ENCODE peak calls at places on chromosome 22, in eight cellular contexts. S is body of pancreas; M is esophagus squamous epithelium; C is sigmoid colon; P is colonic mucosa; W is psoas muscle; U is CD8-positive, alpha-beta memory T cell; X is fibroblast of lung. J is an unnamed sample.
A peak's percentile ranks its signal among the peaks of the same experiment; 100 is the strongest.

GRCh38 chr22:25760294-25760693 is 18.3 kb downstream of the MYO18B start:
- DNase-seq in S (no peak), M (no peak), C (no peak), P (no peak), W (no peak), U (no peak), X (peak; percentile 59), J (no peak)

GRCh38 chr22:50138988-50139387 is 31.5 kb upstream of the PANX2 start:
- DNase-seq in S (no peak), M (no peak), C (no peak), P (no peak), W (no peak), U (no peak), X (no peak), J (no peak)

GRCh38 chr22:26172389-26172990 is 3.2 kb downstream of the SEZ6L start:
- DNase-seq in S (peak; percentile 60), M (no peak), C (no peak), P (peak; percentile 36), W (peak; percentile 17), U (no peak), X (peak; percentile 9), J (no peak)

GRCh38 chr22:44545773-44546172 is 47.7 kb upstream of the RTL6 start:
- DNase-seq in S (no peak), M (no peak), C (no peak), P (no peak), W (no peak), U (no peak), X (no peak), J (peak; percentile 34)

GRCh38 chr22:19522881-19523239 is 1.4 kb downstream of the CLDN5 start:
- DNase-seq in S (no peak), M (no peak), C (no peak), P (no peak), W (no peak), U (no peak), X (no peak), J (no peak)

GRCh38 chr22:47605886-47606285 is 843.4 kb downstream of the TBC1D22A start:
- DNase-seq in S (no peak), M (no peak), C (peak; percentile 37), P (no peak), W (no peak), U (no peak), X (no peak), J (peak; percentile 23)

GRCh38 chr22:19325296-19325950 is 33.9 kb upstream of the CLTCL1 start:
- DNase-seq in S (no peak), M (no peak), C (no peak), P (no peak), W (no peak), U (no peak), X (peak; percentile 8), J (no peak)

GRCh38 chr22:44838316-44839016 is 86.1 kb downstream of the ARHGAP8 start:
- DNase-seq in S (no peak), M (no peak), C (no peak), P (no peak), W (no peak), U (no peak), X (no peak), J (no peak)

GRCh38 chr22:18070556-18071306 is 7.1 kb upstream of the PEX26 start:
- DNase-seq in S (no peak), M (no peak), C (no peak), P (no peak), W (no peak), U (no peak), X (no peak), J (peak; percentile 25)

GRCh38 chr22:43412808-43413785 is 1.3 kb downstream of the MPPED1 start:
- DNase-seq in S (no peak), M (no peak), C (no peak), P (no peak), W (no peak), U (no peak), X (no peak), J (no peak)
- H3K4me3 ChIP-seq in S (no peak overlapping the region), M (no peak overlapping the region), C (no peak overlapping the region), P (no peak overlapping the region), W (no peak overlapping the region), U (no peak overlapping the region), X (no peak overlapping the region), J (no peak overlapping the region)

GRCh38 chr22:30201970-30202369 is 44.6 kb downstream of the LIF start:
- DNase-seq in S (no peak), M (no peak), C (no peak), P (no peak), W (no peak), U (no peak), X (peak; percentile 87), J (no peak)

GRCh38 chr22:30205281-30206115 is 41.1 kb downstream of the LIF start:
- DNase-seq in S (peak; percentile 53), M (no peak), C (peak; percentile 87), P (no peak), W (peak; percentile 76), U (no peak), X (peak; percentile 95), J (no peak)

GRCh38 chr22:30204015-30204741 is 42.4 kb downstream of the LIF start:
- DNase-seq in S (no peak), M (no peak), C (no peak), P (no peak), W (no peak), U (no peak), X (no peak), J (no peak)

GRCh38 chr22:30204742-30205111 is 41.8 kb downstream of the LIF start:
- DNase-seq in S (no peak), M (no peak), C (no peak), P (no peak), W (peak; percentile 47), U (no peak), X (peak; percentile 62), J (no peak)

GRCh38 chr22:30202531-30203006 is 44.0 kb downstream of the LIF start:
- DNase-seq in S (peak; percentile 57), M (no peak), C (no peak), P (peak; percentile 75), W (no peak), U (no peak), X (peak; percentile 74), J (peak; percentile 64)
- H3K27ac ChIP-seq in S (peak overlapping the region; percentile 53), M (peak overlapping the region; percentile 86), C (peak overlapping the region; percentile 49), P (peak overlapping the region; percentile 71), W (no peak overlapping the region), U (no peak overlapping the region), X (peak overlapping the region; percentile 71), J (peak overlapping the region; percentile 73)

DNA sequence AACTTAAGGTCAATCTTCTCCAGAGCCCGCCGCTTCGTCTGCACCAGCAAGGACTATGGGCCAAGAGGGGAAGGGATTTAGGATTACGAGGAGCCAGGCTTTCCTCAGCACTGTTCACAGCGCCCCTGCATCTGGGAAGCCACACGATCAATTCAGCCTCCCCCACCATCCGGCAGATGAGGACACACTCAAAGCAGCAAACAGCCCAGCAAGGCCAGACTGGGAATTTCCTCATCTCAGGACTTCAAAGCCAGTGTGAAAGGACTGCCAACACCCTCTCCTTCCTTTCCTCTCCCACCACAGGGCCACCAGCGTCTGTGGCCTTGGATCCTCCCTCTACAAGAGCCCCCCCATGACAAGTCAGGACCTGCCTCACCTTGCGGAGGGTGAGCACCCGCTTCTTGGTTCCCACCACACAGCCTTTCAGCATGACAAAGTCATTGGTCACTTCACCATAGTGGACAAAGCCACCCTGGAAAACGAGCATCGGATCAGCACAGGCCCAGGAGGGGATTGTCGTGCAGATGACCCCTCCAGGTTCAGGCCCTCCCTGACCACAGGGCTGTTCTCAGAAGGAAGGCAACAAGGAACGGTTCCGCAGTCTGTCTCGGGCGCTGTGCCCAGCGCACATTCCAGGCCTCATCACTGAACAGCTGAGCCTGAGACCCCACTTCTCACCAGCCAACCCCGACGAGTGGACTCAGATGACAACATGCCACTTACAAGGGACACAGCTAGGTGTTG is 6.0 kb downstream of the RPL3 start:
- DNase-seq in S (no peak), M (no peak), C (no peak), P (no peak), W (no peak), U (no peak), X (no peak), J (no peak)
- H3K9me3 ChIP-seq in S (no peaks in the 10 kb centered on the region), M (no peaks in the 10 kb centered on the region), C (no peaks in the 10 kb centered on the region), P (no peaks in the 10 kb centered on the region), W (no peaks in the 10 kb centered on the region), U (no peaks in the 10 kb centered on the region), X (no peaks in the 10 kb centered on the region), J (no peaks in the 10 kb centered on the region)

DNA sequence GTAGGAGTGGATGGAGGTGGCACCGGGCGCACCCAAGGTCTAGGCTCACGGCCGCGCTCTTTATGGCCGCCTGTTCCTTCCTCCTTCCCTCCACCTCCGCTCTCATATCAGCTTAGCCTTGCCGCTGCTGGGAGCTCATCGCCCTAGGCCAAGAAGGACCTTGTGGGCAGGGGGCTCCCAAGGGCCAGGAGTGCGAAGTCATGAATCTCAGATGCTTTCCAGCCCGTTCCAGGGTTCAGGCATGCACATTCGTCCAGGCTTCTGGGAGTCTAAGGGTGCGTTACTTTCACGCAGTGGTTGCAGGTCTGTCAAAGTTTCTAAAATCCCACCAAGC is 4.1 kb upstream of the GALR3 start:
- DNase-seq in S (no peak), M (no peak), C (no peak), P (no peak), W (no peak), U (no peak), X (no peak), J (no peak)
- H3K4me3 ChIP-seq in S (no peak overlapping the region), M (peak overlapping the region; percentile 42), C (peak overlapping the region; percentile 48), P (peak overlapping the region; percentile 38), W (peak overlapping the region; percentile 60), U (no peak overlapping the region), X (no peak overlapping the region), J (peak overlapping the region; percentile 37)

GRCh38 chr22:41308054-41308453 is 6.7 kb downstream of the ZC3H7B start:
- DNase-seq in S (no peak), M (no peak), C (peak; percentile 76), P (no peak), W (peak; percentile 40), U (no peak), X (peak; percentile 9), J (no peak)
- H3K27ac ChIP-seq in S (no peak overlapping the region), M (peak overlapping the region; percentile 61), C (peak overlapping the region; percentile 42), P (peak overlapping the region; percentile 7), W (peak overlapping the region; percentile 66), U (no peak overlapping the region), X (peak overlapping the region; percentile 67), J (peak overlapping the region; percentile 30)

GRCh38 chr22:48948575-48949170 is 879.0 kb downstream of the BRD1 start:
- DNase-seq in S (no peak), M (no peak), C (peak; percentile 22), P (no peak), W (no peak), U (no peak), X (no peak), J (peak; percentile 17)
- H3K9me3 ChIP-seq in S (no peaks in the 10 kb centered on the region), M (no peaks in the 10 kb centered on the region), C (no peaks in the 10 kb centered on the region), P (no peaks in the 10 kb centered on the region), W (no peaks in the 10 kb centered on the region), U (no peaks in the 10 kb centered on the region), X (no peaks in the 10 kb centered on the region), J (no peaks in the 10 kb centered on the region)